ENCODE peak calls at places on chromosomes 4 and X, in five cellular contexts. C, M, H, O and R are unnamed samples.

GRCh38 chr4:157013656-157014055 is 42.1 kb upstream of the PDGFC start:
- DNase-seq in O (no peak), M (no peak), C (no peak), H (no peak), R (no peak)

GRCh38 chr4:109665783-109666455 is 37.3 kb downstream of the CASP6 start:
- DNase-seq in C (no peak), O (no peak), M (no peak), H (no peak), R (no peak)

GRCh38 chr4:43343298-43343697 is 450.8 kb downstream of the GRXCR1 start:
- DNase-seq in C (no peak), H (no peak), O (no peak), M (no peak), R (no peak)

GRCh38 chr4:40962551-40963185 is 212.9 kb downstream of the NSUN7 start:
- DNase-seq in H (no peak), O (no peak), M (no peak), C (no peak), R (no peak)

GRCh38 chr4:30716158-30716557 is 4.0 kb upstream of the PCDH7 start:
- DNase-seq in M (no peak), H (no peak), O (no peak), C (peak; percentile 24), R (peak; percentile 49)

GRCh38 chr4:143355540-143356217 is 19.0 kb downstream of the GAB1 start:
- DNase-seq in M (no peak), O (no peak), C (peak; percentile 36), H (no peak), R (no peak)

GRCh38 chrX:149720021-149720689 is 8.3 kb downstream of the MAGEA11 start:
- DNase-seq in H (peak; percentile 68), C (no peak), O (no peak), M (no peak), R (no peak)

GRCh38 chr4:71186566-71187398 is 152.0 kb upstream of the SLC4A4 start:
- DNase-seq in C (peak; percentile 90), O (no peak), H (peak; percentile 82), M (no peak), R (peak; percentile 59)

GRCh38 chr4:152357206-152357605 is 178.7 kb downstream of the FBXW7 start:
- DNase-seq in H (no peak), O (no peak), C (no peak), M (no peak), R (no peak)

GRCh38 chr4:23930750-23931488 is 41.1 kb upstream of the PPARGC1A start:
- DNase-seq in H (peak; percentile 73), M (no peak), C (no peak), O (no peak), R (peak; percentile 52)

GRCh38 chr4:106002979-106003378 is 107.7 kb downstream of the NPNT start:
- DNase-seq in H (no peak), M (no peak), C (no peak), O (no peak), R (no peak)

GRCh38 chr4:6282247-6282646 is 12.6 kb downstream of the WFS1 start:
- DNase-seq in C (no peak), H (no peak), M (no peak), O (no peak), R (no peak)